ENCODE peak calls at places on chromosomes 13 and 19, in nine cellular contexts. One of them, this sample, is unnamed.

GRCh38 chr19:13619203-13619632 is 112.9 kb upstream of the CACNA1A start:
- DNase-seq in tibial nerve: no peak
- DNase-seq in PC-3: no peak
- DNase-seq in stomach: no peak
- DNase-seq in right lobe of liver: no peak
- DNase-seq in dorsolateral prefrontal cortex: no peak
- DNase-seq in left lung: no peak
- DNase-seq in upper lobe of left lung: no peak
- DNase-seq in upper lobe of right lung: no peak
- DNase-seq in this sample: no peak

GRCh38 chr13:105466376-105466775 is 1069.1 kb downstream of the EFNB2 start:
- DNase-seq in tibial nerve: no peak
- DNase-seq in PC-3: no peak
- DNase-seq in stomach: no peak
- DNase-seq in right lobe of liver: no peak
- DNase-seq in dorsolateral prefrontal cortex: no peak
- DNase-seq in left lung: no peak
- DNase-seq in upper lobe of left lung: no peak
- DNase-seq in upper lobe of right lung: no peak
- DNase-seq in this sample: no peak

GRCh38 chr13:114015608-114016295 is 41.9 kb upstream of the C13orf46 start:
- DNase-seq in tibial nerve: peak
- DNase-seq in PC-3: peak
- DNase-seq in stomach: peak
- DNase-seq in right lobe of liver: no peak
- DNase-seq in dorsolateral prefrontal cortex: no peak
- DNase-seq in left lung: no peak
- DNase-seq in upper lobe of left lung: peak
- DNase-seq in upper lobe of right lung: peak
- DNase-seq in this sample: no peak

GRCh38 chr19:31175564-31176348 is 173.5 kb downstream of the TSHZ3 start:
- DNase-seq in tibial nerve: no peak
- DNase-seq in PC-3: no peak
- DNase-seq in stomach: no peak
- DNase-seq in right lobe of liver: no peak
- DNase-seq in dorsolateral prefrontal cortex: no peak
- DNase-seq in left lung: no peak
- DNase-seq in upper lobe of left lung: no peak
- DNase-seq in upper lobe of right lung: no peak
- DNase-seq in this sample: no peak

GRCh38 chr19:49497047-49497789 is 984 bp downstream of the RPS11 start:
- DNase-seq in tibial nerve: peak
- DNase-seq in PC-3: peak
- DNase-seq in stomach: peak
- DNase-seq in right lobe of liver: no peak
- DNase-seq in dorsolateral prefrontal cortex: no peak
- DNase-seq in left lung: peak
- DNase-seq in upper lobe of left lung: peak
- DNase-seq in upper lobe of right lung: peak
- DNase-seq in this sample: no peak

GRCh38 chr19:48501961-48502719 is 9.5 kb downstream of the LMTK3 start:
- DNase-seq in tibial nerve: no peak
- DNase-seq in PC-3: peak
- DNase-seq in stomach: peak
- DNase-seq in right lobe of liver: peak
- DNase-seq in dorsolateral prefrontal cortex: no peak
- DNase-seq in left lung: peak
- DNase-seq in upper lobe of left lung: peak
- DNase-seq in upper lobe of right lung: peak
- DNase-seq in this sample: peak

GRCh38 chr13:79281335-79281734 is 124.7 kb downstream of the RBM26 start:
- DNase-seq in tibial nerve: no peak
- DNase-seq in PC-3: no peak
- DNase-seq in stomach: no peak
- DNase-seq in right lobe of liver: no peak
- DNase-seq in dorsolateral prefrontal cortex: no peak
- DNase-seq in left lung: no peak
- DNase-seq in upper lobe of left lung: no peak
- DNase-seq in upper lobe of right lung: no peak
- DNase-seq in this sample: no peak

GRCh38 chr19:13692096-13692495 is 72.2 kb upstream of the MRI1 start:
- DNase-seq in tibial nerve: no peak
- DNase-seq in PC-3: peak
- DNase-seq in stomach: no peak
- DNase-seq in right lobe of liver: no peak
- DNase-seq in dorsolateral prefrontal cortex: peak
- DNase-seq in left lung: no peak
- DNase-seq in upper lobe of left lung: no peak
- DNase-seq in upper lobe of right lung: no peak
- DNase-seq in this sample: no peak

GRCh38 chr19:3095375-3096191 is 1.4 kb downstream of the GNA11 start:
- DNase-seq in tibial nerve: no peak
- DNase-seq in PC-3: peak
- DNase-seq in stomach: no peak
- DNase-seq in right lobe of liver: peak
- DNase-seq in dorsolateral prefrontal cortex: no peak
- DNase-seq in left lung: no peak
- DNase-seq in upper lobe of left lung: peak
- DNase-seq in upper lobe of right lung: peak
- DNase-seq in this sample: no peak

GRCh38 chr19:57961785-57962184 is 12.5 kb downstream of the C19orf18 start:
- DNase-seq in tibial nerve: no peak
- DNase-seq in PC-3: no peak
- DNase-seq in stomach: no peak
- DNase-seq in right lobe of liver: no peak
- DNase-seq in dorsolateral prefrontal cortex: no peak
- DNase-seq in left lung: no peak
- DNase-seq in upper lobe of left lung: no peak
- DNase-seq in upper lobe of right lung: no peak
- DNase-seq in this sample: no peak

GRCh38 chr19:8835877-8836276 is 3.7 kb downstream of the MBD3L1 start:
- DNase-seq in tibial nerve: no peak
- DNase-seq in PC-3: no peak
- DNase-seq in stomach: no peak
- DNase-seq in right lobe of liver: no peak
- DNase-seq in dorsolateral prefrontal cortex: no peak
- DNase-seq in left lung: no peak
- DNase-seq in upper lobe of left lung: no peak
- DNase-seq in upper lobe of right lung: no peak
- DNase-seq in this sample: no peak

GRCh38 chr19:8831373-8831772 is 731 bp downstream of the ZNF558 start:
- DNase-seq in tibial nerve: no peak
- DNase-seq in PC-3: no peak
- DNase-seq in stomach: no peak
- DNase-seq in right lobe of liver: no peak
- DNase-seq in dorsolateral prefrontal cortex: no peak
- DNase-seq in left lung: no peak
- DNase-seq in upper lobe of left lung: no peak
- DNase-seq in upper lobe of right lung: no peak
- DNase-seq in this sample: no peak

GRCh38 chr19:8835446-8835845 is 3.3 kb downstream of the MBD3L1 start:
- DNase-seq in tibial nerve: no peak
- DNase-seq in PC-3: no peak
- DNase-seq in stomach: no peak
- DNase-seq in right lobe of liver: no peak
- DNase-seq in dorsolateral prefrontal cortex: no peak
- DNase-seq in left lung: no peak
- DNase-seq in upper lobe of left lung: no peak
- DNase-seq in upper lobe of right lung: no peak
- DNase-seq in this sample: no peak

GRCh38 chr19:8832132-8833021 is at the start of the genes MBD3L1 and ZNF558:
- DNase-seq in tibial nerve: peak
- DNase-seq in PC-3: peak
- DNase-seq in stomach: peak
- DNase-seq in right lobe of liver: peak
- DNase-seq in dorsolateral prefrontal cortex: peak
- DNase-seq in left lung: peak
- DNase-seq in upper lobe of left lung: peak
- DNase-seq in upper lobe of right lung: peak
- DNase-seq in this sample: peak

DNA sequence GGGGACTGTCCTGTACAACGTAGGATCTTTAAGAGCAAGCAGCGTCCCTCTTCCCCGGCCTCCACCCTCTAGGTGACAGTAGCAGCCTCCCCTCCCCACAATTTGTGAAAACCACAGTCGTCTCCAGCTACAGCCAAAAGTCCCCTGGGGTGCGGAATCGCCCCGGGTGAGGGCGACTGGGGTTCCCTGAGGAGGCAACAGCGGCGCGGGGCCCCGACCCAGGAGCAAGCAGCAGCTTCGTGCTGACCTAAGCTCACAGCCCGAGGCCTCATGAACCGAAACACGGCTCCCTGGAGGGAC is 322 bp downstream of the ZNF558 start:
- DNase-seq in tibial nerve: no peak
- DNase-seq in PC-3: no peak
- DNase-seq in stomach: no peak
- DNase-seq in right lobe of liver: no peak
- DNase-seq in dorsolateral prefrontal cortex: no peak
- DNase-seq in left lung: no peak
- DNase-seq in upper lobe of left lung: no peak
- DNase-seq in upper lobe of right lung: no peak
- DNase-seq in this sample: no peak
- TF ChIP-seq CTCF in tibial nerve: no peak
- TF ChIP-seq CTCF in PC-3: no peak
- TF ChIP-seq CTCF in stomach: no peak
- TF ChIP-seq CTCF in right lobe of liver: no peak
- TF ChIP-seq CTCF in dorsolateral prefrontal cortex: no peak
- TF ChIP-seq CTCF in left lung: no peak
- TF ChIP-seq CTCF in upper lobe of left lung: no peak
- TF ChIP-seq CTCF in upper lobe of right lung: no peak
- TF ChIP-seq CTCF in this sample: no peak

GRCh38 chr19:42657551-42657950 is 62.8 kb upstream of the CEACAM8 start:
- DNase-seq in tibial nerve: no peak
- DNase-seq in PC-3: no peak
- DNase-seq in stomach: no peak
- DNase-seq in right lobe of liver: no peak
- DNase-seq in dorsolateral prefrontal cortex: no peak
- DNase-seq in left lung: no peak
- DNase-seq in upper lobe of left lung: no peak
- DNase-seq in upper lobe of right lung: no peak
- DNase-seq in this sample: no peak
- H3K27ac ChIP-seq in tibial nerve: no peak
- H3K27ac ChIP-seq in PC-3: no peak
- H3K27ac ChIP-seq in stomach: no peak
- H3K27ac ChIP-seq in right lobe of liver: no peak
- H3K27ac ChIP-seq in dorsolateral prefrontal cortex: no peak
- H3K27ac ChIP-seq in left lung: no peak
- H3K27ac ChIP-seq in upper lobe of left lung: no peak
- H3K27ac ChIP-seq in upper lobe of right lung: no peak
- H3K27ac ChIP-seq in this sample: no peak

GRCh38 chr19:1373534-1374249 is 10.0 kb upstream of the NDUFS7 start:
- DNase-seq in tibial nerve: no peak
- DNase-seq in PC-3: no peak
- DNase-seq in stomach: peak
- DNase-seq in right lobe of liver: peak
- DNase-seq in dorsolateral prefrontal cortex: no peak
- DNase-seq in left lung: no peak
- DNase-seq in upper lobe of left lung: no peak
- DNase-seq in upper lobe of right lung: no peak
- DNase-seq in this sample: no peak

GRCh38 chr19:1373042-1373533 is 10.6 kb upstream of the NDUFS7 start:
- DNase-seq in tibial nerve: no peak
- DNase-seq in PC-3: no peak
- DNase-seq in stomach: no peak
- DNase-seq in right lobe of liver: no peak
- DNase-seq in dorsolateral prefrontal cortex: no peak
- DNase-seq in left lung: no peak
- DNase-seq in upper lobe of left lung: no peak
- DNase-seq in upper lobe of right lung: no peak
- DNase-seq in this sample: no peak

GRCh38 chr19:1376415-1376805 is 7.3 kb upstream of the NDUFS7 start:
- DNase-seq in tibial nerve: no peak
- DNase-seq in PC-3: no peak
- DNase-seq in stomach: no peak
- DNase-seq in right lobe of liver: no peak
- DNase-seq in dorsolateral prefrontal cortex: no peak
- DNase-seq in left lung: no peak
- DNase-seq in upper lobe of left lung: no peak
- DNase-seq in upper lobe of right lung: no peak
- DNase-seq in this sample: no peak

GRCh38 chr19:1377176-1377964 is 6.3 kb upstream of the NDUFS7 start:
- DNase-seq in tibial nerve: no peak
- DNase-seq in PC-3: no peak
- DNase-seq in stomach: no peak
- DNase-seq in right lobe of liver: peak
- DNase-seq in dorsolateral prefrontal cortex: no peak
- DNase-seq in left lung: no peak
- DNase-seq in upper lobe of left lung: no peak
- DNase-seq in upper lobe of right lung: no peak
- DNase-seq in this sample: no peak

GRCh38 chr19:1374250-1374577 is 9.5 kb upstream of the NDUFS7 start:
- DNase-seq in tibial nerve: no peak
- DNase-seq in PC-3: no peak
- DNase-seq in stomach: no peak
- DNase-seq in right lobe of liver: peak
- DNase-seq in dorsolateral prefrontal cortex: no peak
- DNase-seq in left lung: no peak
- DNase-seq in upper lobe of left lung: no peak
- DNase-seq in upper lobe of right lung: no peak
- DNase-seq in this sample: no peak
- H3K4me3 ChIP-seq in tibial nerve: no peak
- H3K4me3 ChIP-seq in PC-3: no peak
- H3K4me3 ChIP-seq in stomach: no peak
- H3K4me3 ChIP-seq in right lobe of liver: peak
- H3K4me3 ChIP-seq in dorsolateral prefrontal cortex: no peak
- H3K4me3 ChIP-seq in left lung: no peak
- H3K4me3 ChIP-seq in upper lobe of left lung: no peak
- H3K4me3 ChIP-seq in upper lobe of right lung: no peak
- H3K4me3 ChIP-seq in this sample: no peak

GRCh38 chr19:10076535-10076934 is 9.6 kb upstream of the SHFL start:
- DNase-seq in tibial nerve: no peak
- DNase-seq in PC-3: no peak
- DNase-seq in stomach: no peak
- DNase-seq in right lobe of liver: no peak
- DNase-seq in dorsolateral prefrontal cortex: no peak
- DNase-seq in left lung: no peak
- DNase-seq in upper lobe of left lung: no peak
- DNase-seq in upper lobe of right lung: no peak
- DNase-seq in this sample: no peak

GRCh38 chr19:10078329-10078728 is 7.8 kb upstream of the SHFL start:
- DNase-seq in tibial nerve: no peak
- DNase-seq in PC-3: no peak
- DNase-seq in stomach: no peak
- DNase-seq in right lobe of liver: no peak
- DNase-seq in dorsolateral prefrontal cortex: no peak
- DNase-seq in left lung: no peak
- DNase-seq in upper lobe of left lung: no peak
- DNase-seq in upper lobe of right lung: no peak
- DNase-seq in this sample: no peak

GRCh38 chr19:10079031-10079453 is 7.1 kb upstream of the SHFL start:
- DNase-seq in tibial nerve: no peak
- DNase-seq in PC-3: peak
- DNase-seq in stomach: no peak
- DNase-seq in right lobe of liver: peak
- DNase-seq in dorsolateral prefrontal cortex: no peak
- DNase-seq in left lung: no peak
- DNase-seq in upper lobe of left lung: no peak
- DNase-seq in upper lobe of right lung: no peak
- DNase-seq in this sample: no peak

GRCh38 chr19:10070730-10071446 is 15.2 kb upstream of the SHFL start:
- DNase-seq in tibial nerve: no peak
- DNase-seq in PC-3: no peak
- DNase-seq in stomach: no peak
- DNase-seq in right lobe of liver: peak
- DNase-seq in dorsolateral prefrontal cortex: no peak
- DNase-seq in left lung: no peak
- DNase-seq in upper lobe of left lung: no peak
- DNase-seq in upper lobe of right lung: no peak
- DNase-seq in this sample: no peak

GRCh38 chr19:10074153-10074552 is 12.0 kb upstream of the SHFL start:
- DNase-seq in tibial nerve: no peak
- DNase-seq in PC-3: peak
- DNase-seq in stomach: no peak
- DNase-seq in right lobe of liver: no peak
- DNase-seq in dorsolateral prefrontal cortex: no peak
- DNase-seq in left lung: no peak
- DNase-seq in upper lobe of left lung: no peak
- DNase-seq in upper lobe of right lung: no peak
- DNase-seq in this sample: no peak
- TF ChIP-seq CTCF in tibial nerve: no peak
- TF ChIP-seq CTCF in PC-3: peak
- TF ChIP-seq CTCF in stomach: no peak
- TF ChIP-seq CTCF in right lobe of liver: peak
- TF ChIP-seq CTCF in dorsolateral prefrontal cortex: no peak
- TF ChIP-seq CTCF in left lung: no peak
- TF ChIP-seq CTCF in upper lobe of left lung: no peak
- TF ChIP-seq CTCF in upper lobe of right lung: peak
- TF ChIP-seq CTCF in this sample: no peak

This sample was measured in coronary artery.